ENCODE peak calls at places on chromosomes 12 and 14, in seven cellular contexts. Y, H, A, L, O, C and B are unnamed samples. For H3K36me3, the result is how much of the 10 kb centered on the place peaks cover.

GRCh38 chr14:67533754-67534085 is 630 bp downstream of the PLEKHH1 start:
- DNase-seq in Y (no peak), H (no peak), A (no peak), L (no peak), O (no peak), C (no peak), B (no peak)

GRCh38 chr12:39782026-39782545 is 162.5 kb upstream of the ABCD2 start:
- DNase-seq in Y (no peak), H (no peak), A (no peak), L (no peak), O (no peak), C (no peak), B (no peak)

GRCh38 chr12:109927622-109928021 is 27.5 kb downstream of the TCHP start:
- DNase-seq in Y (peak), H (no peak), A (peak), L (no peak), O (no peak), C (peak), B (no peak)

GRCh38 chr14:71400821-71401447 is 493.7 kb downstream of the PCNX1 start:
- DNase-seq in Y (no peak), H (no peak), A (no peak), L (no peak), O (no peak), C (peak), B (no peak)

GRCh38 chr12:113910751-113911272 is 55.3 kb downstream of the RBM19 start:
- DNase-seq in Y (no peak), H (no peak), A (no peak), L (no peak), O (no peak), C (no peak), B (no peak)

GRCh38 chr14:102020058-102020971 is 55.9 kb downstream of the DYNC1H1 start:
- DNase-seq in Y (no peak), H (no peak), A (no peak), L (no peak), O (no peak), C (no peak), B (no peak)

GRCh38 chr12:43337571-43338497 is 214.2 kb downstream of the ADAMTS20 start:
- DNase-seq in Y (no peak), H (no peak), A (no peak), L (no peak), O (no peak), C (peak), B (no peak)

GRCh38 chr14:34874386-34875030 is 652 bp downstream of the BAZ1A start:
- DNase-seq in Y (peak), H (peak), A (peak), L (peak), O (peak), C (peak), B (peak)

GRCh38 chr12:16583991-16584745 is 21.8 kb downstream of the LMO3 start:
- DNase-seq in Y (no peak), H (no peak), A (no peak), L (no peak), O (no peak), C (no peak), B (no peak)

GRCh38 chr14:93304771-93305170 is 28.1 kb downstream of the BTBD7 start:
- DNase-seq in Y (no peak), H (no peak), A (no peak), L (no peak), O (no peak), C (no peak), B (no peak)

GRCh38 chr12:42511656-42512055 is 77.9 kb downstream of the PRICKLE1 start:
- DNase-seq in Y (no peak), H (no peak), A (no peak), L (no peak), O (no peak), C (no peak), B (no peak)

GRCh38 chr12:122486805-122487426 is 13.8 kb downstream of the ZCCHC8 start:
- DNase-seq in Y (no peak), H (no peak), A (no peak), L (no peak), O (no peak), C (no peak), B (no peak)
- H3K36me3 ChIP-seq in Y (half or more), H (under half), A (half or more), L (under half), O (under half), C (under half), B (under half)

DNA sequence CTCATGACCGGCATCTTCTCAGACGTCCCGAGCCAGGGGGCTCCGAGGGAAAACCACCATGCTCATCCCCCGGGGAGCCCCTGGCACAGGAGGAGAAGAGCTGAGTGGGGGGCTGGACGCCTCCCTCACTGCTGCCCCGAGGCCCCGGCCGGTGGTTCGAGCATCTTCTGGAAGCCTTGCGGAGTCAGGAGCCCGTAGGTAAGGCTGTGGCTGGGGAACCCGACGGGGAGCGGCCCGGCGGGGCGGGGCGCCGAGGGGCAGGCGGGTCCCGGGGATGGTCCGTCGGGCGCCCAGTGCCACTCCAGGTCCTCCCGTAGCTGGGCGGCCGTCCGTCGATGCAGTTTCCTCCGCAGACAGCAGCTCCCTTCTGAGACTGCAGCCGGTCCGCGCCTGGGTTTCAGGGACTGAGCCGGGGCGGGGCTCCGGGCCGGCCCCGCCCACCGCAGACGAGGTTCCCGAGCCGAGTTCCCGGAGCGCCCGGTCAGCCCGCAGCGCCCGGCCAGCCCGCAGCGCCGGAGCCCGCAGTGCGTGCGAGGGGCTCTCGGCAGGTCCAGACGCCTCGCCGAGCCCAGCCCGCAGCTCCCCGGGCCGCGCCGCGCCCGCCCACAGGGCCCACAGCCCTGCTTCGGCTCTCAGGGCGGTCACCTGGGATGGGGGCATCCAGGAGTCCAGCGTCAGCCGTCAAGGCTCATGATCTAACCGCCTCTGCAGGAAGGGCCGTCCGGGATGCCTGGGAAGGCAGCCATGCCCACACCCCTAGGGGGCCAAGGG is at the start of gene PGF:
- DNase-seq in Y (no peak), H (peak), A (peak), L (no peak), O (peak), C (peak), B (peak)
- TF ChIP-seq POLR2A in Y (peak), H (peak), A (no peak), L (peak), O (no peak), C (peak), B (peak)

GRCh38 chr14:59317346-59317745 is 128.9 kb downstream of the DAAM1 start:
- DNase-seq in Y (no peak), H (no peak), A (no peak), L (no peak), O (no peak), C (no peak), B (no peak)

GRCh38 chr14:59318908-59319307 is 130.4 kb downstream of the DAAM1 start:
- DNase-seq in Y (no peak), H (no peak), A (no peak), L (no peak), O (no peak), C (no peak), B (no peak)

GRCh38 chr14:59321184-59321952 is 132.9 kb downstream of the DAAM1 start:
- DNase-seq in Y (no peak), H (no peak), A (no peak), L (no peak), O (no peak), C (peak), B (no peak)

GRCh38 chr14:59317782-59318505 is 129.5 kb downstream of the DAAM1 start:
- DNase-seq in Y (no peak), H (no peak), A (no peak), L (no peak), O (no peak), C (no peak), B (no peak)

DNA sequence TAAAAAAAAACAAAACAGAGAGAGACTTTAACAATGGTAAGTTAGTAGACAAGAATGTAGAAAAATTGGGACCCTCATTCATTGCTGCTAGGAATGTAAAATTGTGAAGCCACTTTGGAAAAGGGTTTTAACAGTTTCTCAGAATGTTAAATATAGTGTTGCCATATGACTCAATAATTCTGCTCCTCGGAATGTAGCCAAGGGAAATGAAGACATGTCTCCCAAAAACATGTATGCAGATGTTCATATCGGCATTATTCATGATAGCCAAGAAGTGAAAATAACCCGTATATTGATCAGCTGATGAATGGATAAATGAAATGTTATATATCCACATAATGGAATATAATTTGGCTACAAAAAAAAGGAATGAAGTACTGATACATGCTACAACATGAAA is 132.3 kb downstream of the DAAM1 start:
- DNase-seq in Y (no peak), H (no peak), A (no peak), L (no peak), O (no peak), C (no peak), B (no peak)
- H3K4me3 ChIP-seq in Y (no peak), H (no peak), A (no peak), L (no peak), O (no peak), C (no peak), B (no peak)

GRCh38 chr14:58491593-58491992 is 64.1 kb downstream of the KIAA0586 start:
- DNase-seq in Y (no peak), H (no peak), A (no peak), L (no peak), O (no peak), C (no peak), B (no peak)

GRCh38 chr14:58492044-58492443 is 64.5 kb downstream of the KIAA0586 start:
- DNase-seq in Y (no peak), H (no peak), A (no peak), L (no peak), O (no peak), C (no peak), B (no peak)

DNA sequence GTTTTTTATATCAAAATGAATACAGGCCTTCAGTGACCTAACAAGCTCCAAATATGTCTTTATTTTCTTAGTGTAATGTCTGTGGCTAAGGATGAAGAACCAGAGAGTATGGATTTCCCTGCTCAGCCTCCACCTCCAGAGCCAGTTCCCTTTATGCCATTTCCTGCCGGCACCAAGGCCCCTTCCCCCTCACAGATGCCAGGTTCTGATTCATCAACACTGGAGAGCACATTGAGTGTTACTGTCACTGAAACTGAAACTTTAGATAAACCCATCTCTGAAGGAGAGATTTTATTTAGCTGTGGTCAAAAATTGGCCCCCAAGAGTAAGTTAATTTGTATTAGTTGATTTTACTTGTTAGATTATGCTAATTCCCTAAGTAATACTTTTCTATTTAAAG is 61.0 kb downstream of the KIAA0586 start:
- DNase-seq in Y (no peak), H (no peak), A (no peak), L (no peak), O (no peak), C (peak), B (no peak)
- H3K36me3 ChIP-seq in Y (half or more), H (under half), A (under half), L (under half), O (under half), C (under half), B (under half)

DNA sequence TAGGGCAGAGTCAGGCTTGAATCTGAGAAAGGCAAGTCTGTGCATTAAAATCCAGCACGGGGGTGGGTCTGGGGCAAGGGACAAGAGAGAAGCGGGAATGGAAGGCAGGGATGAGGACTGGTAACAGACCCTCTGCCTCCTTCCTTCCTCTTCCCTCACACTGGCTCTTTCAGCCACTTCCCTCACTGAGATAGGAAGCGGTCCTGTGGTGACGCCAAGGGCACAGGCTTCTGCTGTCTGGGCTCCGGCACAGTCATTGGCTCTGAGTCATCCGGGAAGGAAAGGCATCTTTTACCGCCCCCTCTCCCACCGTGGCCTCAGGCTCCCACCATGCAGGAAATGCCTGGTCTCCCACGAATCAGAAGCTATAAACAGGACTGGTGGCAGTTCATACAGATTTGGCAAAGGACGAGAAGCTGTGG is 70.2 kb downstream of the ETV6 start:
- DNase-seq in Y (no peak), H (no peak), A (no peak), L (no peak), O (no peak), C (peak), B (peak)
- TF ChIP-seq POLR2A in Y (no peak), H (no peak), A (no peak), L (no peak), O (no peak), C (peak), B (no peak)

GRCh38 chr12:97756741-97757140 is 294.1 kb downstream of the RMST start:
- DNase-seq in Y (no peak), H (no peak), A (no peak), L (no peak), O (no peak), C (no peak), B (no peak)

GRCh38 chr12:97758102-97758501 is 295.5 kb downstream of the RMST start:
- DNase-seq in Y (no peak), H (no peak), A (no peak), L (no peak), O (no peak), C (no peak), B (no peak)

GRCh38 chr12:97758586-97758985 is 296.0 kb downstream of the RMST start:
- DNase-seq in Y (no peak), H (no peak), A (no peak), L (no peak), O (no peak), C (no peak), B (no peak)

GRCh38 chr12:97756066-97756701 is 293.6 kb downstream of the RMST start:
- DNase-seq in Y (no peak), H (no peak), A (no peak), L (no peak), O (no peak), C (no peak), B (no peak)

GRCh38 chr12:97757431-97758091 is 295.0 kb downstream of the RMST start:
- DNase-seq in Y (no peak), H (no peak), A (no peak), L (no peak), O (no peak), C (no peak), B (no peak)
- H3K4me3 ChIP-seq in Y (no peak), H (no peak), A (no peak), L (no peak), O (no peak), C (no peak), B (no peak)